ENCODE peak calls at places on chromosomes 16 and 17, in seven cellular contexts. A is body of pancreas, S is heart left ventricle, Q is stomach, Y is ovary, B is prostate gland, X is A549. T is an unnamed sample. For H3K4me1, the result is how much of the 10 kb centered on the place peaks cover.

GRCh38 chr16:89922884-89923639 is at the start of gene TUBB3:
- DNase-seq in X (peak), A (peak), B (peak), Q (peak), S (peak), Y (peak), T (no peak)

GRCh38 chr17:78767806-78768205 is 14.3 kb downstream of the CYTH1 start:
- DNase-seq in S (no peak), X (no peak), Q (no peak), Y (no peak), B (peak), A (no peak), T (no peak)

GRCh38 chr16:73040136-73040535 is 7.8 kb downstream of the ZFHX3 start:
- DNase-seq in Q (no peak), X (no peak), B (no peak), S (no peak), A (no peak), Y (no peak), T (no peak)

GRCh38 chr16:81451753-81452680 is 7.4 kb downstream of the CMIP start:
- DNase-seq in Q (no peak), X (no peak), Y (no peak), B (no peak), S (peak), A (no peak), T (no peak)

GRCh38 chr16:30018731-30019158 is 4.3 kb upstream of the C16orf92 start:
- DNase-seq in Y (no peak), A (no peak), S (no peak), Q (no peak), B (no peak), X (no peak), T (no peak)

GRCh38 chr16:88527186-88527936 is 42.8 kb upstream of the ZC3H18 start:
- DNase-seq in S (peak), X (peak), B (peak), Y (peak), A (peak), Q (peak), T (peak)

GRCh38 chr17:4365628-4366311 is 705 bp downstream of the UBE2G1 start:
- DNase-seq in X (no peak), S (peak), Y (peak), A (peak), Q (no peak), B (peak), T (no peak)

GRCh38 chr16:56353054-56353921 is 72.1 kb downstream of the AMFR start:
- DNase-seq in S (no peak), Q (peak), B (no peak), Y (peak), A (no peak), X (no peak), T (peak)

GRCh38 chr17:21250719-21251305 is 2.4 kb downstream of the NATD1 start:
- DNase-seq in A (no peak), X (no peak), Q (no peak), S (no peak), Y (no peak), B (no peak), T (no peak)

GRCh38 chr16:87384162-87384999 is 805 bp upstream of the FBXO31 start:
- DNase-seq in S (peak), X (peak), A (peak), Y (no peak), B (no peak), Q (peak), T (no peak)

GRCh38 chr17:75723201-75723930 is 2.1 kb downstream of the ITGB4 start:
- DNase-seq in X (no peak), S (no peak), Q (peak), B (peak), Y (no peak), A (no peak), T (no peak)

GRCh38 chr16:78768723-78769122 is 669.3 kb downstream of the WWOX start:
- DNase-seq in X (no peak), B (no peak), S (no peak), Q (no peak), A (no peak), Y (no peak), T (no peak)

GRCh38 chr17:14833201-14833773 is 431.8 kb downstream of the PMP22 start:
- DNase-seq in Q (no peak), S (no peak), Y (no peak), A (no peak), B (no peak), X (no peak), T (no peak)

GRCh38 chr16:75477680-75478473 is 13.4 kb upstream of the TMEM170A start:
- DNase-seq in Y (no peak), X (no peak), A (no peak), S (no peak), Q (no peak), B (no peak), T (no peak)

GRCh38 chr17:74282587-74283370 is 8.7 kb downstream of the DNAI2 start:
- DNase-seq in S (no peak), Q (no peak), Y (no peak), X (no peak), B (no peak), A (no peak), T (no peak)

GRCh38 chr17:71423871-71424546 is 696.8 kb upstream of the SOX9 start:
- DNase-seq in S (no peak), Q (no peak), A (no peak), Y (no peak), B (no peak), X (no peak), T (no peak)

GRCh38 chr16:57944961-57945739 is 25.8 kb downstream of the CNGB1 start:
- DNase-seq in Q (no peak), Y (no peak), B (no peak), A (no peak), S (no peak), X (no peak), T (no peak)

GRCh38 chr17:77959216-77959925 is 868 bp downstream of the TNRC6C start:
- DNase-seq in Y (peak), Q (peak), B (peak), X (peak), S (peak), A (peak), T (peak)

GRCh38 chr17:35171834-35172233 is 22.4 kb downstream of the SLC35G3 start:
- DNase-seq in Q (no peak), A (no peak), Y (no peak), B (no peak), S (no peak), X (no peak), T (no peak)

GRCh38 chr17:17171186-17171585 is 34.9 kb downstream of the PLD6 start:
- DNase-seq in B (no peak), X (no peak), Y (no peak), A (no peak), S (no peak), Q (no peak), T (no peak)

GRCh38 chr16:75471723-75472634 is 7.5 kb upstream of the TMEM170A start:
- DNase-seq in Q (peak), S (peak), Y (peak), B (peak), X (peak), A (peak), T (peak)

GRCh38 chr16:89920723-89921122 is 2.1 kb downstream of the MC1R start:
- DNase-seq in Q (no peak), Y (no peak), S (no peak), B (no peak), X (no peak), A (no peak), T (no peak)

GRCh38 chr16:88651276-88651988 is 579 bp upstream of the CYBA start:
- DNase-seq in Y (no peak), B (no peak), X (no peak), Q (peak), A (peak), S (peak), T (no peak)

GRCh38 chr17:34665803-34666763 is 86.7 kb downstream of the TMEM132E start:
- DNase-seq in B (no peak), S (no peak), Q (no peak), X (no peak), Y (no peak), A (no peak), T (no peak)

GRCh38 chr16:48155926-48156789 is at the start of gene ABCC12:
- DNase-seq in Y (no peak), X (no peak), B (no peak), Q (no peak), S (no peak), A (no peak), T (no peak)

GRCh38 chr16:7378024-7378695 is 45.5 kb downstream of the RBFOX1 start:
- DNase-seq in Y (no peak), S (no peak), B (no peak), A (no peak), X (no peak), Q (no peak), T (no peak)
- H3K27ac ChIP-seq in Y (no peak), S (no peak), B (no peak), A (no peak), X (no peak), Q (no peak), T (no peak)

DNA sequence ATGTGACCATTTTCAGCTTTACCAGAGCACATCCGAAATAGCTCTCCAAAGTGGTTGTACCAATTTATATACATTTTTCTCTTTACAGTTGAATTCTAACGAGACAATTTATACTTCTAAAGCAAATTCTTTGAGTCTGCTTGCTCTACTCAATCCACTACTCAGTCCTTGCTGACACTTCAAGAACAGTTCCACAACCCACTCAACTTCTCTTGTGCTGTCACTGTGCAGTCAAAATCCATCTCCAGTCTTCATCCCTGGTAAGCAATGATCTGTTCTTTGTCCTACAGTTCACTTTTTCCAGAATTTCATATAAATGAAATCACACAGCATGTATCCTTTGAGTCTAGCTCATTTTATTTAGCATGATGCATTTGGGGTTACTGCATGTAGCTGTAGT is 30.6 kb downstream of the NETO2 start:
- DNase-seq in X (no peak), Y (no peak), A (no peak), B (no peak), Q (no peak), S (no peak), T (no peak)
- TF ChIP-seq POLR2A in X (no peak), Y (no peak), A (no peak), B (no peak), Q (no peak), S (no peak), T (no peak)

GRCh38 chr16:4375717-4376116 is 4.1 kb downstream of the VASN start:
- DNase-seq in Q (no peak), A (no peak), S (no peak), X (no peak), B (no peak), Y (no peak), T (no peak)
- H3K4me1 ChIP-seq in Q (half or more), A (half or more), S (half or more), X (half or more), B (under half), Y (under half), T (half or more)

GRCh38 chr17:81474958-81475357 is 37.6 kb downstream of the ACTG1 start:
- DNase-seq in Y (no peak), Q (no peak), S (no peak), X (no peak), A (no peak), B (no peak), T (no peak)
- H3K27ac ChIP-seq in Y (no peak), Q (no peak), S (no peak), X (no peak), A (no peak), B (no peak), T (no peak)

T was measured in tibial nerve.